ENCODE peak calls at places on chromosomes 3 and 15, in seven cellular contexts. Q is body of pancreas, B is BE2C, O is small intestine, J is HAP-1, V is neuronal stem cell, T is tibial nerve. Z is an unnamed sample. For H3K27me3 and H3K4me1, the result is how much of the 10 kb centered on the place peaks cover.

GRCh38 chr15:57635300-57635944 is 43.7 kb downstream of the MYZAP start:
- DNase-seq in Q (peak), B (no peak), O (peak), J (no peak), V (no peak), T (no peak), Z (peak)

GRCh38 chr3:186511245-186511644 is 32.9 kb downstream of the CRYGS start:
- DNase-seq in Q (no peak), B (no peak), O (no peak), J (no peak), V (no peak), T (no peak), Z (no peak)

GRCh38 chr3:45730409-45731154 is 41.4 kb downstream of the SACM1L start:
- DNase-seq in Q (no peak), B (no peak), O (no peak), J (no peak), V (no peak), T (no peak), Z (no peak)

GRCh38 chr15:70474682-70475438 is 288.5 kb downstream of the UACA start:
- DNase-seq in Q (peak), B (no peak), O (no peak), J (no peak), V (no peak), T (peak), Z (no peak)

GRCh38 chr3:128383316-128384235 is 83.1 kb downstream of the DNAJB8 start:
- DNase-seq in Q (peak), B (peak), O (peak), J (no peak), V (no peak), T (no peak), Z (peak)

GRCh38 chr3:50623840-50624474 is 7.0 kb downstream of the MAPKAPK3 start:
- DNase-seq in Q (no peak), B (no peak), O (no peak), J (no peak), V (no peak), T (no peak), Z (no peak)

GRCh38 chr3:65019412-65020093 is 331.8 kb upstream of the ADAMTS9 start:
- DNase-seq in Q (peak), B (no peak), O (peak), J (no peak), V (no peak), T (no peak), Z (no peak)

GRCh38 chr15:64851503-64851840 is 9.8 kb downstream of the PLEKHO2 start:
- DNase-seq in Q (peak), B (no peak), O (no peak), J (no peak), V (no peak), T (no peak), Z (peak)

GRCh38 chr15:100337422-100338044 is 4.2 kb downstream of the ADAMTS17 start:
- DNase-seq in Q (no peak), B (no peak), O (no peak), J (no peak), V (no peak), T (no peak), Z (no peak)

GRCh38 chr3:65974505-65974904 is 64.2 kb downstream of the MAGI1 start:
- DNase-seq in Q (no peak), B (peak), O (no peak), J (no peak), V (no peak), T (no peak), Z (no peak)

GRCh38 chr3:46749129-46749528 is 31.5 kb upstream of the PRSS50 start:
- DNase-seq in Q (no peak), B (no peak), O (no peak), J (no peak), V (no peak), T (no peak), Z (no peak)

GRCh38 chr3:170840291-170840859 is 29.6 kb downstream of the RPL22L1 start:
- DNase-seq in Q (no peak), B (no peak), O (no peak), J (peak), V (no peak), T (no peak), Z (no peak)

GRCh38 chr3:115790759-115791158 is 167.4 kb downstream of the GAP43 start:
- DNase-seq in Q (peak), B (peak), O (peak), J (no peak), V (no peak), T (no peak), Z (no peak)

GRCh38 chr3:71441217-71441924 is 142.2 kb downstream of the FOXP1 start:
- DNase-seq in Q (no peak), B (no peak), O (no peak), J (no peak), V (no peak), T (no peak), Z (no peak)

GRCh38 chr3:55185380-55185779 is 257.5 kb upstream of the LRTM1 start:
- DNase-seq in Q (no peak), B (no peak), O (no peak), J (no peak), V (no peak), T (no peak), Z (no peak)

GRCh38 chr15:57560976-57561711 is 30.6 kb upstream of the MYZAP start:
- DNase-seq in Q (peak), B (peak), O (peak), J (peak), V (peak), T (no peak), Z (peak)

GRCh38 chr3:11521167-11521566 is 122.5 kb downstream of the VGLL4 start:
- DNase-seq in Q (no peak), B (no peak), O (no peak), J (no peak), V (no peak), T (no peak), Z (no peak)

GRCh38 chr15:57827021-57827420 is 120.5 kb downstream of the POLR2M start:
- DNase-seq in Q (no peak), B (no peak), O (no peak), J (no peak), V (no peak), T (no peak), Z (no peak)

GRCh38 chr3:27570421-27571106 is 86.4 kb upstream of the SLC4A7 start:
- DNase-seq in Q (no peak), B (no peak), O (no peak), J (no peak), V (no peak), T (no peak), Z (no peak)

GRCh38 chr3:172856766-172857742 is 106.5 kb downstream of the ECT2 start:
- DNase-seq in Q (peak), B (no peak), O (peak), J (no peak), V (no peak), T (no peak), Z (peak)

GRCh38 chr3:172848910-172849309 is 98.4 kb downstream of the ECT2 start:
- DNase-seq in Q (no peak), B (no peak), O (no peak), J (no peak), V (no peak), T (no peak), Z (no peak)

GRCh38 chr3:172853911-172854648 is 103.6 kb downstream of the ECT2 start:
- DNase-seq in Q (no peak), B (no peak), O (no peak), J (no peak), V (peak), T (no peak), Z (no peak)

GRCh38 chr3:172847292-172847691 is 96.8 kb downstream of the ECT2 start:
- DNase-seq in Q (no peak), B (no peak), O (no peak), J (no peak), V (no peak), T (no peak), Z (no peak)

GRCh38 chr3:172853005-172853404 is 102.5 kb downstream of the ECT2 start:
- DNase-seq in Q (no peak), B (no peak), O (no peak), J (no peak), V (no peak), T (no peak), Z (no peak)
- H3K27me3 ChIP-seq in Q (under half), B (under half), O (under half), J (under half), V (under half), T (under half), Z (under half)

DNA sequence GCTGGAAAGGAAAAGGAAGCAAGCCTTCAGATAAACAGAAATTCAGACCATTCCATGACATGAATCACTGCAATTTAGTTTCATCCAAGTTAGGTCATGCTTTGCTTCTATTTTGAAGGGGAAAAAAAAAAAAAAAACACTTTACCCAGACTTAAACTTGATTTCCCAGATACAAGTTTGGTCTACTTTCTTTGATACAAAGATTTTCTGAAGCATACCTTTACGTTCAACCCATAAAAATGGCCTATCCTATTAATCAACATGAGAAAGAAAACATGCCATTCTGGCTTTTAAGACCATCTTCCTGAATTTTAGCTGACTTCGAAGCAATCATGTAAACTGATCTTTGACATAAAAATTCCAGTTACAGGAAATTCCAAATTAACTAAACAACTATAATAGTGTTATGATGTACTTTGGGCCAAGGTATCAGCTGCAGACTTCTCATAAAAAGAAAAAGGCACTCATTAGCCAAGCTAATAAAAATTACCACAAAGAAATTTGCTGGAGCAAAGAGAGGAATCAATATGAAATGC is 12.6 kb downstream of the OSBPL10 start:
- DNase-seq in Q (no peak), B (no peak), O (no peak), J (no peak), V (no peak), T (no peak), Z (no peak)
- H3K4me1 ChIP-seq in Q (under half), B (under half), O (under half), J (under half), V (under half), T (under half), Z (under half)

DNA sequence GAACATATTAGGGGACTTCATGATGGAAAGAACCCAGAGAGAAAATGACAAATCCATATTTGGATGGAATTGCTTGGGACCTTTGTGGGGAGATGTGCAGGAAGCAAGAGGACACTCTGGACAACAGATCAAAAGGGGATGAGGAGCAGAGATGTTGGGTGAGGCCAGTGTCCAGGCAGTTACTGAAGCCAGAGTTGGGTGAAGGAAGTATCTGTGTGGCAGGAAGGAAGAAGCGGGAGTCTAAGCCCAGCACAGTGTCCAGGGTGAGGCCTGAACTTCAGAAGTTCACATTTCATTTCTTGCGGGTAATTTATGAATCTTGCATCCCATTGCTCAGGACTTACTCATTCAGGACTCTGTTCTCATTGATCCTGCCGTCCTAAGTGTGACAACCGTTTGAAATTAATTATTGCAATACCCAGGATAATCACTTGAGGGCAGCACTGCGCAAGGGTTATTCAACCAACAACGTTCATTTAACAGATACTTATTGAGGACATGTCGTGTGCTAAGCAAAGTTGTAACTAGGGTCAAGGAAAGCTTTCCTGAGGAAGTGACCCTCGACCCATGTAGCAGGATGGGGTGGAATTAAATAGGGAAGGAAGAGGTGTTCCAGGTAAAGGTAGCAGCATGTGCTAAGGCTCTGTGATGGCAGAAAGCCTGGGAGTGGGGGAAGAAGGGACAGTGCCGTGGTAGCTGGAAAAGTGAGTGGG is 61.3 kb upstream of the CMTM8 start:
- DNase-seq in Q (peak), B (peak), O (peak), J (peak), V (peak), T (no peak), Z (peak)
- H3K27me3 ChIP-seq in Q (under half), B (under half), O (under half), J (under half), V (under half), T (under half), Z (under half)

DNA sequence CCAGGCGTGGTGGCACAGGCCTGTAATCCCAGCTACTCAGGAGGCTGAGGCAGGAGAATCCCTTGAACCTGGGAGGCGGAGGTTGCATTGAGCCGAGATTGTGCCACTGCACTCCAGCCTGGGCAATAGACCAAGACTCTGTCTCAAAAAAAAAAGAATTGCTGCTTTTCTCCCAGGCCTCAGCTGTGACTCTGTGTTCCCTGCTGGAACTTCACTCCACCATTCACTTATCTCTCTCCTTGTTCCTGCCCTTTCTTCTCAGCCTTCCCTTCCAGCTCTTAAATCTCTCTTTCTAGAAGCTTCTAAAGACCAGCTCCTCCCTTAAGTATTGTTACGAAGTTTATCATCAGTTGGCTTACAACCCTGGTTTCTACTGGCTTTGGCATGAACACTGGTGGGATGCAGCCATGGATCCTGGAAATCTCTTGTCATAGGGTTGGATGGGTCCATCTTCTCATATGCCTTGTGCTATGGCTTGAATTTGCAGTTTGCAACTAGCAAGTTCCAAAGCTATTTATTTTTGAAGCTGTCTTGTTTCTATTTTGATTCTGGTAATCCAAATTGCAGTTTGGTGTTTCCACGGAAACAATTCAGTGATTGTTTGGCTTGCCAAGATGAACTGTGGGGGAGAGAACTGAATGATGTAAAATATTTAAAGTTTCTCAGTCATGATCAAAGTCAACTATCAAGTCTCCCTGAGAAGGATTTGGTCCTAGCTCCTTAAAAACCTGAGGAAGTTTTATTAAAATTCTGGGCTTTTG is 10.4 kb downstream of the C3orf62 start:
- DNase-seq in Q (no peak), B (no peak), O (no peak), J (no peak), V (no peak), T (no peak), Z (no peak)
- H3K4me1 ChIP-seq in Q (under half), B (under half), O (under half), J (under half), V (under half), T (under half), Z (under half)

GRCh38 chr15:32715276-32715675 is 2.5 kb upstream of the GREM1 start:
- DNase-seq in Q (no peak), B (no peak), O (no peak), J (no peak), V (no peak), T (no peak), Z (no peak)
- H3K27me3 ChIP-seq in Q (under half), B (half or more), O (under half), J (under half), V (under half), T (half or more), Z (half or more)

DNA sequence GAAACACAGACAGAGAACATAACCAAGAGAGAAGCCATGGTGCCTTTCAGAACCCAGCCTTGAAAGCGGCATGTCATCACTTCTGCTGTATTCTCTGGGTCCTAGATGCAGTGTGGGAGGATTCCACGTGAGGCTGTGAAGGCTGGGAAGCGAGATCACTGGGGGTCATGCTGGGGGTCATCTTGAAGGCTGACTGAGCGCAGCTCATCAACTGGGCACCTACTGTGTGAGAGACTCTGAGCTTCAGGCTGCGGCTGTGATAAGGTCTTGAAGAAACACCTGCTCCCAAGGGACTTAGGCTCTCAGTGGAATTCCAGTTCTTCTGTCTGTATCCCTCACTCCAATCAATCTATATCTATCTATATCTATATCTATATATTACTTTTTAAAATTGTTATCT is 91.8 kb upstream of the KLF13 start:
- DNase-seq in Q (no peak), B (no peak), O (no peak), J (no peak), V (no peak), T (no peak), Z (no peak)
- H3K4me1 ChIP-seq in Q (under half), B (under half), O (under half), J (under half), V (under half), T (under half), Z (under half)

Z was measured in transverse colon.